ENCODE peak calls at places on chromosomes 16 and 17, in five cellular contexts. S, J, R, W and X are unnamed samples. For H3K4me1 and H3K36me3, the result is how much of the 10 kb centered on the place peaks cover.

GRCh38 chr16:69306031-69306430 is 5.1 kb upstream of the VPS4A start:
- DNase-seq in S (no peak), J (no peak), R (no peak), W (no peak), X (peak)

GRCh38 chr17:19703106-19703775 is 13.1 kb downstream of the SLC47A2 start:
- DNase-seq in S (no peak), J (no peak), R (no peak), W (no peak), X (no peak)

GRCh38 chr17:47205419-47205963 is 3.7 kb upstream of the MYL4 start:
- DNase-seq in S (no peak), J (no peak), R (peak), W (peak), X (peak)

GRCh38 chr17:82977586-82977985 is 101.8 kb upstream of the METRNL start:
- DNase-seq in S (no peak), J (no peak), R (no peak), W (no peak), X (no peak)

GRCh38 chr17:81805707-81806460 is 1.9 kb downstream of the GCGR start:
- DNase-seq in S (no peak), J (no peak), R (no peak), W (no peak), X (no peak)

GRCh38 chr16:19348578-19349315 is 63.2 kb downstream of the CLEC19A start:
- DNase-seq in S (no peak), J (no peak), R (no peak), W (no peak), X (no peak)

GRCh38 chr16:12786077-12786476 is 17.6 kb downstream of the CPPED1 start:
- DNase-seq in S (no peak), J (no peak), R (no peak), W (no peak), X (no peak)

GRCh38 chr17:28018439-28019070 is 23.9 kb upstream of the NLK start:
- DNase-seq in S (no peak), J (no peak), R (no peak), W (no peak), X (no peak)

GRCh38 chr17:78528541-78528940 is 48.7 kb downstream of the DNAH17 start:
- DNase-seq in S (no peak), J (no peak), R (no peak), W (peak), X (no peak)
- H3K4me1 ChIP-seq in S (under half), J (under half), R (under half), W (under half), X (under half)

GRCh38 chr17:17154981-17155380 is 51.2 kb downstream of the PLD6 start:
- DNase-seq in S (no peak), J (no peak), R (no peak), W (no peak), X (no peak)
- H3K36me3 ChIP-seq in S (half or more), J (under half), R (under half), W (under half), X (half or more)

GRCh38 chr17:36707904-36708303 is 106.5 kb downstream of the MRM1 start:
- DNase-seq in S (no peak), J (no peak), R (no peak), W (no peak), X (no peak)
- H3K4me1 ChIP-seq in S (under half), J (under half), R (under half), W (under half), X (under half)

GRCh38 chr17:13003927-13004326 is 13.9 kb downstream of the ELAC2 start:
- DNase-seq in S (no peak), J (no peak), R (no peak), W (no peak), X (no peak)

GRCh38 chr17:13002761-13003453 is 14.9 kb downstream of the ELAC2 start:
- DNase-seq in S (peak), J (peak), R (peak), W (peak), X (peak)

GRCh38 chr17:13000561-13000960 is 17.3 kb downstream of the ELAC2 start:
- DNase-seq in S (peak), J (no peak), R (no peak), W (no peak), X (no peak)

GRCh38 chr17:13003454-13003851 is 14.4 kb downstream of the ELAC2 start:
- DNase-seq in S (peak), J (no peak), R (no peak), W (peak), X (no peak)

DNA sequence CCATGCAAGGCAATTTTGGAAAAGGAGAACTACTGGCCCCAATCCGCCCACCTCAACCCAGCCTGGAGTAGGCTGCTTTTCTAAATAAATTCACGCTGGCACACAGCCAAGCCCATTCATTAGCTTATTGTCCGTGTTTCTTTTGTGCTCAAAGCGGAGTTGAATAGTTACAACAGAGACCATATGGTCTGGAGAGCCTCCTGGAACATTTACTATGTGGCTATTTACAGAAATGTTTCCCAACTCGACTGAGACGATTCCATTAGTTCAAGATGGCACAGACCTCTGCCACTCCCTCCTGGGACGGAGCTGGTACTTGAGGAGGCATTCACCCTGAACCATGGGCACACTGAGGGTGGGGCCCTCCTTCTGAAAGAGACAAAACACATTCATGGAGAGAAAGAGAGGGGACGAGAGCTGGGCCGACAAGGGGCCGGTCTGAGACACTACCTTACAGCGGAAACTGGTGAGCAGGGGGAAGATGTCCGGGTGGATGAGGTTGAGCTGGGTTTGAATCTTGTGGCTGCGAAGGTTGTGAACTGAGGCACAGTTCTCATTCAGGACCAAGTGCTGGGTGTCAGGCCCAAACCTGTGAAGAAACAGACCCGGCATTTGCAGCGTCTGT is 15.7 kb downstream of the ELAC2 start:
- DNase-seq in S (peak), J (no peak), R (no peak), W (peak), X (peak)
- H3K36me3 ChIP-seq in S (half or more), J (under half), R (under half), W (half or more), X (half or more)

DNA sequence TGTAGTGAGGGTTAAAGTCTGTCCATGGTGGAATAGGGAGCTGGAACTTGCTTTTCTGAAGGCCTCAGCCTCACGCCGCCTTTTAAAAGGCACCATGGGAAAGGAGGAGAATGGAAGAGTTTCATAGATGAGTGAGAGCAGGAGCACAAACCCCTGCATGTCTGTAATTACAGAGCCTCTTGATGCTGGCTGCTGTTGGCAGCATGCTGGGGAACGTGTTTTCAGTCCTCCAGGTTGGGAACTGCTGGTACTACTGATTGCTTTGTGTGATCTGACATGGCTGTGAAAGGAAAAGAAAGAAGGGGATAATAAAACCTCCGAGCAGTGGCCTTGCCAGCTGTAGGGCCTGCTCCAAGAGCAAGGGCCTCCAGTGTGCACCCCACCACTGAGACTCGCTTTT is 16.8 kb upstream of the DYNLL2 start:
- DNase-seq in S (no peak), J (no peak), R (no peak), W (no peak), X (no peak)
- H3K4me1 ChIP-seq in S (under half), J (under half), R (under half), W (under half), X (under half)

DNA sequence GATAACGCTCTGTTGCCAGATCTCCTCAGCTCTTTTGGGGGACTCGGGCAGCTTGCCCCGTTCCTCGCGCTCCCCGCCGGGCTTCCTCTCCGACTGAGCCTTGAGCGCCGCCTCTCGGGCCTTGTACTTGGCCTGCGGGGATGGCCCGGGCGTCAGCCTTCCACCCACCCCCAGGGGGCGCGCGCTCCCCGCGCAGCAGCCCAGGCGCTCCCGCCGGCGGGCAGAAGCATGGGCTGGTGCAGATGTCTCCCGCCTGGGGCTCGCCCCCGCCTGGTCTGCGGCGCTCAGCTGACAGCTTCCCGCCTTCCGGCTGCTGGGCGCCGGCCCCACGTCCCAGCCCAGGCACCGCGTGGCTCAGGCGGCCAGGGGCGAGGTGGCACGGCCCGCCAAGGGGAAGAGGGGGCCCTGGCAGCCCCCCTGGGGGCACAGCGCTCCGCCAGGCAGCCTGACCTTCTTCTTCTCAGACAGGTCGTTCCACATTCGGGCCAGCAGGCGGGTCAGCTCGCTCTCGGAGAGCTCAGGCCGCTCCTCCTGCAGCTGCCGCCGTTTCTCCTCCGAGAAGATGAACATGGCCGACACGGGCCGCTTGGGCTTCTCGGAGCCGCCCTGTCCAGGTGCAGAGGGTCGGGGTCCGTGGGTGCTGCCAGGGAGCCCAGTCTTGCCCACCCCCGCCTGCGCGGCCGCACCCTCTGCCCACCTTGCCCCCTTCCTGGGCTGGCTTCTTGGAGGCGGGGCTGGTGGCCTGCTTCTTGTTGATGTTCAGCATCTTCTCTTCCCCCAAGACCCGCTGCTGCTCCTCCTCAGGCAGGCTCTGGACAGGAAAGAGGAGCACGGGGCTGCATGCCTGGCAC is 8.9 kb downstream of the UBTF start:
- DNase-seq in S (peak), J (peak), R (peak), W (peak), X (peak)
- H3K36me3 ChIP-seq in S (half or more), J (under half), R (under half), W (under half), X (half or more)

GRCh38 chr16:88744839-88745521 is 38.7 kb downstream of the CTU2 start:
- DNase-seq in S (no peak), J (no peak), R (no peak), W (no peak), X (no peak)

GRCh38 chr16:88742896-88743605 is 36.7 kb downstream of the CTU2 start:
- DNase-seq in S (no peak), J (no peak), R (peak), W (no peak), X (no peak)

GRCh38 chr16:88743693-88744519 is 37.6 kb downstream of the CTU2 start:
- DNase-seq in S (peak), J (peak), R (peak), W (no peak), X (peak)

GRCh38 chr16:88746511-88746910 is 38.5 kb downstream of the PIEZO1 start:
- DNase-seq in S (no peak), J (no peak), R (peak), W (no peak), X (no peak)

GRCh38 chr16:88744520-88744835 is 38.2 kb downstream of the CTU2 start:
- DNase-seq in S (no peak), J (no peak), R (no peak), W (no peak), X (no peak)
- H3K4me1 ChIP-seq in S (under half), J (under half), R (under half), W (under half), X (under half)

GRCh38 chr16:53489754-53490153 is 13.3 kb downstream of the AKTIP start:
- DNase-seq in S (no peak), J (no peak), R (no peak), W (no peak), X (no peak)

GRCh38 chr16:53495325-53495724 is 7.7 kb downstream of the AKTIP start:
- DNase-seq in S (no peak), J (no peak), R (no peak), W (no peak), X (no peak)

GRCh38 chr16:53492499-53492898 is 10.5 kb downstream of the AKTIP start:
- DNase-seq in S (no peak), J (no peak), R (no peak), W (no peak), X (no peak)
- H3K36me3 ChIP-seq in S (half or more), J (under half), R (under half), W (under half), X (half or more)

GRCh38 chr17:68355093-68355492 is 63.8 kb downstream of the ARSG start:
- DNase-seq in S (no peak), J (no peak), R (no peak), W (no peak), X (peak)

GRCh38 chr17:68356949-68357455 is 65.7 kb downstream of the ARSG start:
- DNase-seq in S (no peak), J (no peak), R (no peak), W (no peak), X (no peak)

GRCh38 chr17:68357886-68358285 is 66.6 kb downstream of the ARSG start:
- DNase-seq in S (no peak), J (no peak), R (no peak), W (no peak), X (no peak)

GRCh38 chr17:68353121-68353521 is 61.8 kb downstream of the ARSG start:
- DNase-seq in S (no peak), J (no peak), R (no peak), W (no peak), X (no peak)

DNA sequence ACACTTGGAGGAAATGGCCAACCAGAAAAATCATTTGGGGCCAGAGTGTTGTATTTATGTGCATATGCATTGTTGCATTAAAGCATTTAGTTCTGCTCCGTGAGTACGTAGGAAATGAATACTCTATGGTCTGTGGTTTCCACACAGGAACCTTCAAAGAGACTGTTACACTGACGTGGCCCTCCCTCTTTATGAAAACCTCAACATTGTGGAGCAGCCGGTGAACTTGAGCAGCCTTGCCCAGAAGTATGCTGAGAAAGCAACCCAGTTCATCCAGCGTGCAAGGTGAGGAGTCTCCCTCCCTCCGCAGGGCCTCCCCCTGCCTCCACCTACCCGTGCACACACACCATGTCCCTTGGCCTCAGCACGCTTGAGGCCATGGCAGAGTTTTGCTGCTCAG is 65.2 kb downstream of the ARSG start:
- DNase-seq in S (no peak), J (no peak), R (peak), W (no peak), X (no peak)
- H3K4me1 ChIP-seq in S (under half), J (under half), R (under half), W (under half), X (under half)